ENCODE peak calls at places on chromosomes 7 and 10, in seven cellular contexts. B is body of pancreas, J is AG09319, G is PC-3, Q is K562, A is cardiac muscle cell, H is GM13976. S is an unnamed sample.

GRCh38 chr7:128459394-128459878 is 3.8 kb downstream of the HILPDA start:
- DNase-seq in B (peak; percentile 75), J (peak; percentile 23), G (peak; percentile 63), Q (peak; percentile 85), A (peak; percentile 73), H (peak; percentile 71), S (no peak)

GRCh38 chr7:86328801-86329433 is 314.8 kb upstream of the GRM3 start:
- DNase-seq in B (no peak), J (no peak), G (no peak), Q (no peak), A (no peak), H (no peak), S (no peak)

GRCh38 chr10:28915989-28916588 is 238.8 kb downstream of the BAMBI start:
- DNase-seq in B (no peak), J (no peak), G (no peak), Q (no peak), A (peak; percentile 12), H (no peak), S (no peak)

GRCh38 chr7:33185786-33186185 is 56.4 kb downstream of the BBS9 start:
- DNase-seq in B (no peak), J (no peak), G (peak; percentile 70), Q (peak; percentile 29), A (peak; percentile 71), H (peak; percentile 53), S (no peak)

GRCh38 chr7:138226001-138226476 is 149.8 kb downstream of the AKR1D1 start:
- DNase-seq in B (no peak), J (no peak), G (peak; percentile 57), Q (no peak), A (no peak), H (no peak), S (no peak)

GRCh38 chr7:152103066-152103465 is 77.6 kb downstream of the GALNT11 start:
- DNase-seq in B (no peak), J (no peak), G (no peak), Q (no peak), A (no peak), H (no peak), S (no peak)

GRCh38 chr10:112587709-112588108 is 140.7 kb downstream of the VTI1A start:
- DNase-seq in B (no peak), J (no peak), G (no peak), Q (no peak), A (no peak), H (no peak), S (no peak)

GRCh38 chr7:48511021-48511579 is 339.8 kb downstream of the ABCA13 start:
- DNase-seq in B (no peak), J (no peak), G (no peak), Q (no peak), A (no peak), H (no peak), S (no peak)

GRCh38 chr7:71645836-71646235 is 513.9 kb downstream of the GALNT17 start:
- DNase-seq in B (no peak), J (no peak), G (no peak), Q (no peak), A (no peak), H (no peak), S (no peak)

GRCh38 chr7:134988161-134988560 is 1.9 kb downstream of the AGBL3 start:
- DNase-seq in B (no peak), J (no peak), G (no peak), Q (no peak), A (no peak), H (no peak), S (no peak)

GRCh38 chr7:134985894-134986362 is 380 bp upstream of the AGBL3 start:
- DNase-seq in B (no peak), J (no peak), G (no peak), Q (no peak), A (no peak), H (no peak), S (no peak)

GRCh38 chr7:134991469-134992339 is 5.4 kb downstream of the AGBL3 start:
- DNase-seq in B (no peak), J (no peak), G (no peak), Q (no peak), A (no peak), H (no peak), S (no peak)

DNA sequence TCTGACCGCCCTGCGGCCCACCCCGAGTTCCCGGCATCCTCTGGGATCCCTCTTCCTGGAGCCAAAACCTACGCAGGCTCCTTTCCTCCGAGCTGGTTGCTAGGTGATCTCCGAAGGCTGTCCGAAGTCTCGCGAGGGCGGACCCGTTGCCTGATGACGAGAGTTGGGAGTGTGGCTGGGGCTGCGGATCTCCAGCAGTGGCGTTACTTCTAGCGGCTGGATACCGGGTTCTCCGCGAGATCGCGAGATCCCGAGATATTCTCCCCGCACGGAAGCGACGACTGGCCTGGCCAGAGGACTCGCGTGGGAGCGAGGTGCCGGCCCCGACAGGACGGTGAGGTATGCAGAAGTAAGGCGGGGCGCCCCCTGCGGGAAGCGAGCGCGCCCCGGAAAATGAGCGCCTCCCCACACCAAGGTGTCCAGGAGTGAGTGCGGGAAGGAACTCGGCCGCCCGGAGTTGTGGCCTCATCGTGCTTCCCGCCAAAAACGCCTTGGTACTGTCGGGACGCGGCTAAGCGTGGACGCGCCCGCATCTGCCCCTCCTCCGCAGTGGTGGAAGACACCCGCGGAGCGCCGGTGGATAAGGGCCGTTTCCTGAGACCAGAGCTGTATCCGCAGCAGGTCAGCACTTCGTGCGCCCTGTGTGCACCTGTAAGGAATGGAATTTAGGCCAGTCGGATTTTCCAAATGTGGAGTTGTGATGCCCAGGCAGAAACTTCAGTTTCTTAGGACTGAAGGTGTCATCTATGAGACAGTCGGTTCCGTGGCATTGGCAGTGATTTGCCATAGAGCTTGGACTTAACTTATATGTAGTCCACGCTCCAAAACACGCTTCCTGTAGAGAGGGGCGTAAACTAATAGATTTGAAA is at the start of gene AGBL3:
- DNase-seq in B (peak; percentile 96), J (peak; percentile 90), G (peak; percentile 94), Q (peak; percentile 94), A (peak; percentile 98), H (peak; percentile 88), S (peak; percentile 94)
- TF ChIP-seq CTCF in B (peak; percentile 72), J (peak; percentile 73), G (peak; percentile 74), Q (peak; percentile 90), A (peak; percentile 63), H (peak; percentile 79), S (no peak)

GRCh38 chr10:16929067-16929466 is 111.8 kb upstream of the RSU1 start:
- DNase-seq in B (no peak), J (no peak), G (no peak), Q (no peak), A (no peak), H (no peak), S (no peak)

GRCh38 chr10:16930540-16930939 is 113.3 kb upstream of the RSU1 start:
- DNase-seq in B (no peak), J (no peak), G (no peak), Q (no peak), A (no peak), H (no peak), S (no peak)

GRCh38 chr10:16931919-16932318 is 114.7 kb upstream of the RSU1 start:
- DNase-seq in B (no peak), J (no peak), G (no peak), Q (no peak), A (no peak), H (no peak), S (no peak)

DNA sequence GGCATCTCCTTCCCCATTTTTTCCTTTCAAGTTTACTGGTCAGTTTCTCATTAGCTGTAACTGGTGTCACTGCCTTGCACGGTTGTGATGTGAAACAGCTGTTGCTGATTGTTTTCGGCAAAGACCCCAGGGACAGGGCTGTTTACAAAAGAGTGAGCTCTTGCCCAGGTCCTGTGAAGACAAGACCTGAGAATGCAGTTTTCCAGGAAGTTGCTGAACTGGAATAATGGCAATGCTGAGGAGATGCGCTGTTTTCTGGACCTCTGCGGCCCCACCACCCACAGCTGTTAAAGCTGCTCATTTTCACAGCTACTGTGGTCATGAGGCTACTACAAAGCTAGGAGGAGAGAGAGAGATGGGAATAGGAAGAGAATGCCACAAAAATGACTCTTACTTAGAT is 116.6 kb upstream of the RSU1 start:
- DNase-seq in B (no peak), J (no peak), G (no peak), Q (no peak), A (no peak), H (no peak), S (no peak)
- TF ChIP-seq CTCF in B (no peak), J (no peak), G (no peak), Q (no peak), A (no peak), H (no peak), S (no peak)

DNA sequence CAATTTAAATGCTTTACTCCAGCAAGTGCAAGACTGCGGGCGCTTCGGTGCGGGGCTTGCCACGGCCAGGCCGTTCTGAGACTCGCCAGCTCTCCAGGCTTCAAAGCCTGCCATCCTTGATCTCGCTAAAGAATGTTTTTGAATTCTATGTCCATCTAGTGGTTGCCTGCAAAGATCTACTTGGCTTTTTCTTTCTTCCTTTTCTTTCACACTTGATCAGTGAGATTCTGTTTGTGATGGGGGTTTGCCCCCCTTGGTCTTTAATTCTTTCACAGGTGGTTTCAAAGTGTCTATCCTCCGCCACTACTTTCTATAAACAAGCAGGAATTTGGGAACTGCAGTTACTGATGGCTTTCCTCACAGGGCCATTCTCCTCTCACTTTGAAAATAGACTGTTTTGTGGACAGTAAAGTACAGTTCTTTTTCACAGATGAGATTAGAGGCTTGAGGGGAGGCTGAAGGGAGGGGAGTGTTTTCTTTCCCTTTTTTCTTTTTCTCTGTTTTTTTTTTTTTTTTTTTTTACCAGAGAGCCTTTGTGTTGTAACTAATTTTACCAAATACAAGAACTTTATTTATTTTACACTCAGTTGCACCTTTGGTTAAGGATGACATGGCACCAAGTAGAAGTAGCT is 15.2 kb upstream of the FBXW4 start:
- DNase-seq in B (no peak), J (no peak), G (no peak), Q (no peak), A (peak; percentile 57), H (no peak), S (no peak)
- TF ChIP-seq CTCF in B (no peak), J (no peak), G (no peak), Q (no peak), A (peak; percentile 10), H (no peak), S (no peak)

GRCh38 chr10:35795131-35795819 is 153.2 kb upstream of the FZD8 start:
- DNase-seq in B (no peak), J (no peak), G (peak; percentile 100), Q (no peak), A (no peak), H (no peak), S (no peak)

GRCh38 chr10:35792301-35792700 is 150.2 kb upstream of the FZD8 start:
- DNase-seq in B (no peak), J (no peak), G (no peak), Q (no peak), A (no peak), H (no peak), S (no peak)

GRCh38 chr10:35797187-35797586 is 155.1 kb upstream of the FZD8 start:
- DNase-seq in B (no peak), J (no peak), G (no peak), Q (no peak), A (no peak), H (no peak), S (no peak)

GRCh38 chr10:35789996-35790395 is 147.9 kb upstream of the FZD8 start:
- DNase-seq in B (no peak), J (no peak), G (peak; percentile 100), Q (no peak), A (no peak), H (no peak), S (no peak)

DNA sequence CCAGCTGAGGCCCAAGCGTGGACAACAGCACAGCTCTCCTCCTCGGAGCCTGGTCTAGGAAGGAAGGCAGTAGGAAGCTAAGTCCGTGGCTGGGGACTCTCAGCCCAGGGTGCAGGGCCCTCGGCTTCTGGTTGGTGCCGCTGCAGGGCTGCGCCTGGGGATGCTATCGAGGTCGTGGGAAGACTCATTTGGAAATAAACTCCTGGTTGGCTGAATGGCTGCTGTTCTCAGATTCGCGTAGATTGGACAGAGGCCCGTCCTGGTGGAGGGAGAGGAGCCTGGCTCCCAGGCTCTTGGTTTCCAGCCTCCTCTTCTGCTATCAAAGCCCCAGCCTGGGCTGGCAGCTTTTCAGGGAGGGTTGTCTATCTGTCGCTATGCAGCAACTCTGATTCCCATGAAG is 152.6 kb upstream of the FZD8 start:
- DNase-seq in B (no peak), J (no peak), G (no peak), Q (no peak), A (no peak), H (no peak), S (no peak)
- TF ChIP-seq CTCF in B (no peak), J (no peak), G (no peak), Q (no peak), A (no peak), H (no peak), S (no peak)

S was measured in omental fat pad.